ENCODE peak calls at places on chromosomes 3 and 15, in six cellular contexts. H, L, S, K, I and F are unnamed samples.

GRCh38 chr15:67857220-67857619 is 17.4 kb upstream of the RNU6-1 start:
- DNase-seq in I (no peak), S (no peak), L (no peak), K (no peak), H (no peak), F (no peak)

GRCh38 chr3:32420138-32420981 is 28.7 kb downstream of the CMTM7 start:
- DNase-seq in I (peak), H (no peak), L (peak), S (peak), K (no peak), F (no peak)

GRCh38 chr3:107024481-107025153 is 352.6 kb upstream of the CCDC54 start:
- DNase-seq in S (no peak), K (no peak), H (no peak), I (no peak), L (no peak), F (no peak)

GRCh38 chr15:33671456-33671855 is 296.8 kb upstream of the CHRM5 start:
- DNase-seq in K (no peak), I (no peak), S (no peak), L (no peak), H (no peak), F (no peak)

GRCh38 chr3:172158741-172159140 is 119.4 kb downstream of the FNDC3B start:
- DNase-seq in K (no peak), L (no peak), S (no peak), H (no peak), I (no peak), F (no peak)

GRCh38 chr3:139104062-139104461 is 59.4 kb upstream of the PRR23C start:
- DNase-seq in I (no peak), K (no peak), S (no peak), H (no peak), L (no peak), F (no peak)

GRCh38 chr3:142279965-142280590 is 54.7 kb upstream of the GK5 start:
- DNase-seq in I (no peak), K (peak), S (peak), H (peak), L (peak), F (peak)

GRCh38 chr3:72338082-72338941 is 509.9 kb downstream of the SHQ1 start:
- DNase-seq in I (peak), K (no peak), S (peak), H (no peak), L (peak), F (no peak)

GRCh38 chr3:36937492-36937891 is 7.4 kb downstream of the TRANK1 start:
- DNase-seq in I (no peak), L (no peak), K (no peak), H (no peak), S (peak), F (no peak)

GRCh38 chr3:98032881-98033280 is 2.2 kb downstream of the GABRR3 start:
- DNase-seq in H (no peak), L (no peak), I (no peak), S (no peak), K (no peak), F (no peak)

GRCh38 chr15:28892789-28893610 is 7.2 kb downstream of the APBA2 start:
- DNase-seq in S (peak), H (peak), K (no peak), I (no peak), L (no peak), F (no peak)

GRCh38 chr3:156898296-156898880 is 72.2 kb downstream of the LEKR1 start:
- DNase-seq in K (no peak), I (no peak), H (no peak), L (no peak), S (peak), F (no peak)

GRCh38 chr15:25060996-25061620 is 106.3 kb downstream of the SNRPN start:
- DNase-seq in H (no peak), K (no peak), L (no peak), S (no peak), I (peak), F (no peak)

GRCh38 chr3:102163039-102163817 is 271.6 kb upstream of the ZPLD1 start:
- DNase-seq in L (peak), H (peak), S (peak), I (no peak), K (peak), F (no peak)

GRCh38 chr3:13046569-13047279 is 26.5 kb downstream of the IQSEC1 start:
- DNase-seq in H (no peak), S (no peak), I (no peak), L (no peak), K (no peak), F (no peak)

GRCh38 chr3:16849795-16850194 is 35.0 kb upstream of the PLCL2 start:
- DNase-seq in I (no peak), L (no peak), S (peak), K (no peak), H (peak), F (no peak)

GRCh38 chr3:197028711-197029510 is 706 bp downstream of the MELTF start:
- DNase-seq in K (no peak), H (no peak), I (peak), S (no peak), L (peak), F (no peak)

GRCh38 chr15:41417812-41418211 is 917 bp downstream of the RTF1 start:
- DNase-seq in L (no peak), H (peak), K (no peak), I (no peak), S (no peak), F (no peak)

GRCh38 chr3:104763007-104763406 is 603.7 kb upstream of the ALCAM start:
- DNase-seq in S (peak), I (no peak), L (no peak), H (peak), K (peak), F (no peak)

GRCh38 chr3:6326760-6327159 is 534.2 kb upstream of the GRM7 start:
- DNase-seq in H (no peak), S (no peak), L (no peak), I (no peak), K (no peak), F (no peak)

GRCh38 chr15:38010390-38010789 is 76.0 kb downstream of the TMCO5A start:
- DNase-seq in L (no peak), K (no peak), H (peak), I (no peak), S (peak), F (no peak)

GRCh38 chr15:73146419-73146818 is 94.2 kb downstream of the NEO1 start:
- DNase-seq in I (no peak), K (no peak), H (no peak), S (peak), L (no peak), F (no peak)

GRCh38 chr3:146543461-146544012 is 870 bp downstream of the PLSCR1 start:
- DNase-seq in L (no peak), S (peak), K (peak), H (peak), I (no peak), F (no peak)

GRCh38 chr3:32667072-32667582 is 17.9 kb upstream of the CNOT10 start:
- DNase-seq in K (no peak), L (no peak), H (no peak), S (no peak), I (no peak), F (no peak)

GRCh38 chr3:45631486-45631885 is 36.9 kb downstream of the LIMD1 start:
- DNase-seq in L (no peak), H (no peak), I (peak), K (no peak), S (no peak), F (no peak)

GRCh38 chr15:42691308-42691707 is 45.6 kb downstream of the CDAN1 start:
- DNase-seq in H (no peak), S (no peak), L (no peak), K (no peak), I (no peak), F (no peak)

GRCh38 chr3:15527031-15527459 is 5.5 kb upstream of the COLQ start:
- DNase-seq in S (no peak), I (no peak), H (peak), K (no peak), L (no peak), F (peak)

GRCh38 chr3:132536442-132537153 is 60.5 kb upstream of the ACKR4 start:
- DNase-seq in K (no peak), S (peak), L (no peak), I (no peak), H (no peak), F (no peak)

GRCh38 chr3:136385457-136385856 is 135.3 kb downstream of the PCCB start:
- DNase-seq in L (no peak), I (no peak), S (no peak), K (no peak), H (no peak), F (no peak)

GRCh38 chr3:85560088-85560790 is 601.5 kb downstream of the CADM2 start:
- DNase-seq in K (no peak), I (no peak), S (peak), L (no peak), H (peak), F (no peak)

GRCh38 chr3:24086597-24087369 is 141.7 kb downstream of the NR1D2 start:
- DNase-seq in S (peak), K (no peak), I (no peak), H (peak), L (no peak), F (no peak)

DNA sequence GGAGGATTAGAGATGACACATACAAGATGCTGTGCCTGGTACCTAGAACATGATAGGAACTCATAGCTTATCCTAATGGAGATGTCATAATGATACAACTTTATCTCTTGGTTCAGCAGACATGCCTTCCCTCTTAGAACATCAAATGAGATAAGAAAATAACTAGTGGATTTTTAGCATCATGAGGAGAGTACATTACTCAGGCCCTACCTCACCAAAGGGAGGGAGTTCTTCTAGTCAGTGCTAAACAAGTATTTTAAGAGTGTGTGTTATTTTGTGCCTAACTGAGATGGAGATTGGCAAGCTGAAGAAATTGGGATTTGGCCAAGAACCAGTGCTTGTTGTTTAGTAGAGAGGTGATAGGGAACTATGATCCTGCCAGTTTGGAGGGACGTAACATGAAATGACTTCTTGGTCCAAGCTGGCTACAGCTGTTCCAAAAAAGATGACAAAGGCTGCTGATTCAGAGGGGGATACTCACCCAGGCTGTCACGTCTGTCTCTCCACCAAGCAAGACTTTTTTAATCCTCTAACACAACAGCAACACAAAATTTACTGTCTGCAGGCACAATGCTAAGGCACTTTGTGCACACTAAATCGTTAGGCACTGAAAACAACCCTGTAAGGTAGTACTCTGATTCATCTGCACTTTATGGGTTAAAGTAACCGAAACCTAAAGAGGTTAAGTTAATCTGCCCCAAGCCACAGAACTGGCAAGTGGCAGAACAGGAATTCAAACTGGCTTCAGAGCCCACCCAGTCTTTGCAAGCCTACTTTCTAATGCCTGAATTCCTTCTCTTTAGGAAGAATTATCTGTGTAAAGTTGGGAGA is 126.5 kb downstream of the CMSS1 start:
- DNase-seq in H (no peak), S (peak), I (no peak), K (peak), L (no peak), F (no peak)
- H3K4me3 ChIP-seq in H (no peak), S (no peak), I (no peak), K (no peak), L (no peak), F (no peak)

GRCh38 chr3:117788499-117788898 is 1078.9 kb downstream of the TUSC7 start:
- DNase-seq in I (no peak), L (no peak), K (no peak), H (no peak), S (no peak), F (no peak)
- H3K27ac ChIP-seq in I (no peak), L (no peak), K (no peak), H (no peak), S (no peak), F (no peak)

GRCh38 chr15:81334768-81335447 is 11.0 kb upstream of the STARD5 start:
- DNase-seq in S (peak), L (no peak), I (no peak), H (no peak), K (no peak), F (no peak)

GRCh38 chr15:81337713-81338157 is 13.8 kb upstream of the STARD5 start:
- DNase-seq in L (no peak), K (no peak), S (peak), I (no peak), H (no peak), F (no peak)

GRCh38 chr15:81335631-81336030 is 11.7 kb upstream of the STARD5 start:
- DNase-seq in K (no peak), H (no peak), I (no peak), S (no peak), L (no peak), F (no peak)

GRCh38 chr15:81337241-81337640 is 13.3 kb upstream of the STARD5 start:
- DNase-seq in L (no peak), I (no peak), H (no peak), S (no peak), K (no peak), F (no peak)

DNA sequence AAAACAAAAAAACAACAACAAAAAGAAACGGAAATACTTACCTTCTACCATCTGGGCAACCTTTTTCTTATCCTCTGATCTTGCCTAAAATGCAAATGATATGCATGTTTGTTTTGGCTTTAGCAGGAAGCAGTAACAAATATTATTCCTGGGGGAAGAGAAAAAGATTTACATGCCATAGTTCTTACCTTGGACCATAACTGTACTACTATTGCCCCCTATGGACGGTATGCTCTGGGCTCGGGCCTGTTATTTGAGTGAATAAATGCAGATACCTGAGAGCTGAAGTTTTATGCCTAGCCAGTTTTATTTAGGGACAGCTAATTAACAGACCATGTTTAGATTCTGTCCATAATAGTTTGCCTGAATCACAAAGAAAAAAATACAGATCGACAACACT is 12.6 kb upstream of the STARD5 start:
- DNase-seq in H (peak), L (peak), S (peak), K (no peak), I (no peak), F (no peak)
- TF ChIP-seq CTCF in H (peak), L (peak), S (peak), K (peak), I (peak), F (no peak)

DNA sequence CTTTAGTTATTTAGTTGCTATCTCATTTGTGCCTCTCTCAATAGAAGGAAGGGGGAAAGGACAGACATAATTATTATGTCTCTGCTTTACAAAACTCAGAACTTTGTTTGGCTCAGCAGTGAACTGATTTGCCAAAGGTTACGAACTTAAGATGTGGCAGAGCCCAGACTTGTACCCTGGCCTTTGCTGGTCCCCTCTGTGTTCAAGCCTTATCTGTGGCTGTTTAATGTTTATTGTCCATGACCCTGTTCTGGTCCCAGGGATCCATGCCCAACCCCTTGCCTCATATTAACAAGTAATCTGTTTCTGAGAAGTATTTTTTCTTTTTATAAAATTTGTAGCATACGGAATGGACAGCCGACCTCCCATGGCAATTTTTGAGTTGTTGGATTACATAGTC is 10.7 kb downstream of the SNAPC5 start:
- DNase-seq in S (no peak), H (no peak), K (no peak), I (no peak), L (no peak), F (no peak)
- H3K4me3 ChIP-seq in S (no peak), H (no peak), K (no peak), I (no peak), L (no peak), F (no peak)

DNA sequence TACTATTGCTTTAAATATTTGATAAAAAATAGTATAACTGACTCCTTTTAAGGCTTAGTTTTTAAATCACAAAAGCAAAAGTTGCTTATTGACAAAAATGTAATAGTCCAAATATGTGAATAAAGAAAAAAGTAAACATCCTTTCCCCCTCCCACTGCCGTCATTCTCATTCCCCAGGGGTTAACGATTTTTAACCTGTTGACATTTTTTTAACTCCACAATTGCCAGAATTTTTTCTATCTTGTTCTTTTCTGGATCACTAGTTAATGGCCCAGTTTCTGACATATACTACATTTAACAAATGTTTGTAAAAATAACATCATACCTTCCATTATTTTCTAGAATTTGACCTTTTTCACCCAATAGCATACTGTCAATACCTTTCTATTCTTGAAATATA is 60.6 kb upstream of the TCF12 start:
- DNase-seq in S (no peak), L (peak), K (no peak), H (no peak), I (no peak), F (no peak)
- H3K27ac ChIP-seq in S (no peak), L (no peak), K (no peak), H (no peak), I (no peak), F (no peak)

DNA sequence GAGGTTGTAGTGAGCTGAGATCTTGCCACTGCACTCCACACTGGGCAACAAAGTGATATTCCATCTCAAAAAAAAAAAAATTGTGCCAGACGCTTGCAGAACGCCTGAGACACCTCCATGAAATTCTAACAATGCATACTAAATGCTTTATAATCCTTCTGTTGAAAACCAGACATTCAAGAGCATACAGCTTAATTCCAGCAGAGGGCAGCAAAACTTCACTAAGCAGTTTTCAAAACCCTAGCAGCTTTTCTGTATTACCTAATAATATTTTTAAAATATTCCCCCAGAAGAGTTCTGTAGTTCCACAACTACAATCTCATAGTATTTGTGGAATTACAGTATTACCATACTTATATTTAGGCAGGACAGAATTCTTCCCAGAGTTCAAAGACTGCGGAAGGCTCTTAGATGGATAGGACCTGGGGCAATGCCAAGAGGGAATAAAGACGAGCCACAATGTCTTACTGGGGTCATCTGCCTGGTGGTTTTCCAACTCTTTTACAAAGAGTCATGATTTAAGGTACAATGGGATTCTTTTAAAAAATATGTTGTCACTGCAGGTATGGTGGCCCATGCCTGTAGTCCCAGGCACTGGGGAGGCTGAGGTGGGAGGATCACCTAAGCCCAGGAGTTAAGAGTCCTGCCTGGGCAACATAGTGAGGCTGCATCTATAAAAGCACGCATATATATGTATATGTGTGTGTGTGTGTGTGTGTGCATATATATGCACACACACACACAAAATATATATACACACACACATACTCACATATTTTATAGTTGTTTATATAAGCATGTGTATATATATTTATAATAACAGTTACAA is 19.6 kb upstream of the TASOR start:
- DNase-seq in L (peak), K (peak), S (peak), H (peak), I (no peak), F (peak)
- TF ChIP-seq CTCF in L (peak), K (peak), S (peak), H (peak), I (peak), F (peak)

GRCh38 chr15:101488300-101489164 is 975 bp downstream of the PCSK6 start:
- DNase-seq in I (no peak), S (no peak), H (no peak), L (no peak), K (no peak), F (no peak)
- H3K4me3 ChIP-seq in I (peak), S (no peak), H (no peak), L (peak), K (peak), F (peak)

DNA sequence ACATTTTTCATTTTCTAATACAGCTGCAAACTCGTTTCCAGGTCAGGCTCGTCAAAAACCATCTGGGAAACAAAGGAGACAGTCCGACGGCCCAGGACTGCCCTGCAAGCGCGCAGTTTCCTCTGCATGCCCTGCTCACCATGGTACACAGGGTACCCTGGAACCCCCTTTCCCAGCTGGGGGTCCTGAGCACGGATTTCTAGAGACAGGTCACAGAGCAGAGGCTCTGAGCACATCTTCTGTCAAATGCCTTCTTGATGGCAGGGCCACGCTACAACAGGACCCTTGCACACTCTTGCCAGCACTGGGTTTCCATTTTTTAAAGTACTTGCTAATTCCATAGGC is 8.1 kb downstream of the ZXDC start:
- DNase-seq in S (no peak), I (peak), L (no peak), H (no peak), K (no peak), F (no peak)
- H3K27ac ChIP-seq in S (no peak), I (peak), L (no peak), H (no peak), K (peak), F (no peak)